ENCODE peak calls at places on chromosome 10, in ten cellular contexts. Q, I, P, C, F, W, G, S, R and A are unnamed samples.
A peak's percentile ranks its signal among the peaks of the same experiment; 100 is the strongest.

GRCh38 chr10:633279-634245 is 55.9 kb downstream of the DIP2C start:
- DNase-seq in P (no peak), I (no peak), C (no peak), W (no peak), S (no peak), G (no peak), F (no peak), Q (no peak), R (no peak), A (no peak)

GRCh38 chr10:70060389-70060788 is 7.7 kb downstream of the MACROH2A2 start:
- DNase-seq in F (no peak), Q (no peak), S (no peak), G (no peak), P (no peak), C (no peak), W (no peak), R (no peak), I (no peak), A (no peak)

GRCh38 chr10:72796042-72796441 is 97.5 kb upstream of the OIT3 start:
- DNase-seq in F (no peak), C (peak; percentile 55), W (peak; percentile 11), S (no peak), R (no peak), P (no peak), I (no peak), Q (peak; percentile 62), G (no peak), A (no peak)

GRCh38 chr10:17836917-17837316 is 27.8 kb downstream of the MRC1 start:
- DNase-seq in R (no peak), P (no peak), W (no peak), F (peak; percentile 2), S (no peak), I (no peak), G (no peak), Q (peak; percentile 55), C (peak; percentile 86), A (peak; percentile 67)

GRCh38 chr10:61895898-61896605 is 5.4 kb upstream of the ARID5B start:
- DNase-seq in R (no peak), W (no peak), S (no peak), G (no peak), P (no peak), I (no peak), F (no peak), Q (no peak), C (no peak), A (no peak)

GRCh38 chr10:29522038-29522855 is 112.5 kb downstream of the SVIL start:
- DNase-seq in F (no peak), W (no peak), P (no peak), R (peak; percentile 83), Q (peak; percentile 28), C (no peak), I (no peak), G (no peak), S (no peak), A (no peak)

GRCh38 chr10:63503395-63503794 is 17.8 kb upstream of the REEP3 start:
- DNase-seq in W (no peak), C (no peak), P (no peak), I (no peak), R (no peak), F (no peak), Q (no peak), G (no peak), S (no peak), A (no peak)

GRCh38 chr10:3782456-3783312 is 2.3 kb downstream of the KLF6 start:
- DNase-seq in I (peak; percentile 83), F (peak; percentile 88), S (no peak), P (peak; percentile 55), R (no peak), W (peak; percentile 61), G (no peak), C (peak; percentile 97), Q (peak; percentile 91), A (peak; percentile 68)

GRCh38 chr10:27620425-27621397 is 116.6 kb downstream of the RAB18 start:
- DNase-seq in R (no peak), I (no peak), F (no peak), Q (peak; percentile 91), C (peak; percentile 7), P (no peak), W (no peak), G (no peak), S (no peak), A (no peak)

GRCh38 chr10:124343351-124344265 is 75.1 kb downstream of the OAT start:
- DNase-seq in F (no peak), W (no peak), R (peak; percentile 48), C (no peak), Q (no peak), G (no peak), P (no peak), I (no peak), S (no peak), A (no peak)

GRCh38 chr10:132394201-132394811 is 2.7 kb upstream of the PWWP2B start:
- DNase-seq in C (no peak), F (no peak), I (no peak), P (no peak), W (no peak), S (no peak), Q (no peak), G (no peak), R (no peak), A (no peak)

GRCh38 chr10:110646417-110647135 is 2.4 kb downstream of the RBM20 start:
- DNase-seq in I (no peak), P (no peak), Q (no peak), C (no peak), W (no peak), R (no peak), S (no peak), F (no peak), G (no peak), A (no peak)

GRCh38 chr10:127024655-127025054 is 119.4 kb downstream of the DOCK1 start:
- DNase-seq in P (no peak), F (no peak), R (no peak), C (peak; percentile 14), G (no peak), S (no peak), I (no peak), W (no peak), Q (peak; percentile 67), A (no peak)

GRCh38 chr10:114279886-114280644 is 41.0 kb downstream of the VWA2 start:
- DNase-seq in G (no peak), I (no peak), R (no peak), W (no peak), Q (no peak), P (no peak), F (no peak), S (peak; percentile 66), C (no peak), A (no peak)
- TF ChIP-seq CTCF in G (no peak), I (no peak), R (no peak), W (no peak), Q (no peak), P (no peak), F (no peak), S (no peak), C (no peak), A (no peak)

GRCh38 chr10:14547826-14548225 is 217.1 kb upstream of the FRMD4A start:
- DNase-seq in F (no peak), P (no peak), W (no peak), R (no peak), G (no peak), Q (no peak), I (no peak), C (no peak), S (no peak), A (no peak)
- TF ChIP-seq CTCF in F (no peak), P (no peak), W (peak; percentile 14), R (no peak), G (peak; percentile 34), Q (no peak), I (peak; percentile 20), C (no peak), S (no peak), A (no peak)

GRCh38 chr10:93413252-93413689 is 68.9 kb downstream of the MYOF start:
- DNase-seq in G (no peak), I (no peak), Q (no peak), S (no peak), F (no peak), P (no peak), R (no peak), C (peak; percentile 58), W (peak; percentile 39), A (no peak)

GRCh38 chr10:93417264-93417663 is 64.9 kb downstream of the MYOF start:
- DNase-seq in I (no peak), G (no peak), Q (no peak), S (no peak), F (no peak), R (no peak), W (no peak), C (no peak), P (no peak), A (no peak)

GRCh38 chr10:93417886-93418285 is 64.2 kb downstream of the MYOF start:
- DNase-seq in I (no peak), G (no peak), C (no peak), W (no peak), F (no peak), P (no peak), S (no peak), R (no peak), Q (no peak), A (no peak)

GRCh38 chr10:93416824-93417223 is 65.3 kb downstream of the MYOF start:
- DNase-seq in F (no peak), I (no peak), Q (no peak), S (no peak), C (no peak), W (no peak), P (no peak), G (no peak), R (no peak), A (no peak)

DNA sequence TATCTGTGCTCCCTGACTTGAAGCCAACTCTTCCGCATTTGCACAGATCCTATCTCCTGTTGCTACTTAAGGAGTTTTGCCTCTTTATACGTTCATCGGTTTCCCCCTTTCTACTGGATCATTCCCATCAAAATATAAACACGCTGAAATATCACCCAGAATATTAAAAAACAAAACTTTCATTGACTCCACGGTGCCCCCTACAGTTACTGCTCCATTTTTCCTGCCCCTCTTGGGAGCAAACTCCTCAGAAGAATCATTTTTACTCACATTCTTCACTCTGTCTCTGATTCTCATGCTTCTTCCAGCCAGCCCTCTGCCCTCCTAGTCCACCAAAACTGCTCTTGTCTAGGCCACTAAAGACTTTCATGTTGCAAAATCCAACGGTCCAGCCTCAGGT is 66.4 kb downstream of the MYOF start:
- DNase-seq in C (no peak), S (no peak), I (no peak), P (no peak), Q (no peak), R (no peak), G (no peak), F (no peak), W (no peak), A (no peak)
- TF ChIP-seq CTCF in C (peak; percentile 31), S (no peak), I (no peak), P (no peak), Q (peak; percentile 42), R (peak; percentile 37), G (peak; percentile 14), F (peak; percentile 31), W (peak; percentile 15), A (no peak)

DNA sequence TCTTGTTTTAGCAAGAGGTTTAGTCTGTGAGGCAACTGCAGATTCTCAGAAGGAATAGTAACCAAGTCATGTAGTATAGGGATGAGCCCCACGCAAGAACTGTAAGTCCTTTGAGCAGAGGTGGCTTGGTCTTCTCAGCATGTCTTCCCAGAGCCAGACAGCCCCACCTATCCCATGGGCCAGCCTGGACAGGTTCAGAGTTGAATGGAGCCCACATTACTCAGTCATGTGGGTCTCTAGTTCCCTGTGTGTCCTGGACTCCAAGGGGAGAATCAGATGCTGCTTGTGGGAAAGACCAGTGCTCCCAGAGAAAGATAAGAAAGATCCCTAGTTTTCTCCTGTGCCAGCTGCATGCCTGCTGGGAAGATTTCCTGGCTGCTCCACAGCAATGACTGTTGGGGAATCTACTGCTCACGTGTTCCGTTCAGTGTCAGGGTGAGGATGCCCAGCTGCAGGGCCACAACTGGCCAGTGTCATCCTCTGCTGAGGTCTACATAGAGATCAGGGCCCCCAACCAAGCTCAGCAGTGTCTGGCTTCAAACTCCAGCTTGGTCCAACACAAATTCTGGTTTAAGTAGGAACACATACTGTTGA is 66.9 kb upstream of the UNC5B start:
- DNase-seq in P (no peak), Q (no peak), S (no peak), C (no peak), W (no peak), F (no peak), I (no peak), G (no peak), R (peak; percentile 66), A (no peak)
- TF ChIP-seq CTCF in P (no peak), Q (no peak), S (no peak), C (no peak), W (no peak), F (no peak), I (no peak), G (no peak), R (no peak), A (no peak)